ENCODE peak calls at places on chromosome 16, in seven cellular contexts. B is lung; H is lower lobe of right lung; Y is MM.1S; Z is tibial artery; J is upper lobe of right lung; I is CD8-positive, alpha-beta T cell. N is an unnamed sample.

GRCh38 chr16:66004706-66005105 is 361.8 kb upstream of the CDH5 start:
- DNase-seq in Y (no peak), I (no peak), B (no peak), J (no peak), H (no peak), Z (no peak), N (no peak)

GRCh38 chr16:24652209-24652712 is 77.2 kb upstream of the TNRC6A start:
- DNase-seq in Y (no peak), Z (no peak), B (no peak), I (no peak), H (no peak), J (no peak), N (no peak)

GRCh38 chr16:14356064-14356463 is 274.0 kb downstream of the PARN start:
- DNase-seq in Z (no peak), I (no peak), J (no peak), Y (no peak), B (no peak), H (no peak), N (no peak)

GRCh38 chr16:50213939-50214519 is 52.3 kb upstream of the ADCY7 start:
- DNase-seq in I (peak), B (no peak), Z (no peak), J (no peak), H (no peak), Y (peak), N (no peak)

GRCh38 chr16:77679901-77680300 is 42.4 kb upstream of the NUDT7 start:
- DNase-seq in Z (no peak), B (no peak), Y (no peak), I (no peak), H (no peak), J (no peak), N (no peak)

GRCh38 chr16:66473654-66474519 is 46.8 kb downstream of the BEAN1 start:
- DNase-seq in H (no peak), B (no peak), Z (no peak), Y (no peak), I (no peak), J (no peak), N (no peak)

GRCh38 chr16:57720142-57720575 is 15.4 kb upstream of the KATNB1 start:
- DNase-seq in Z (no peak), Y (peak), J (no peak), B (peak), H (no peak), I (peak), N (peak)

GRCh38 chr16:88296437-88297177 is 86.2 kb upstream of the ZNF469 start:
- DNase-seq in B (no peak), Y (no peak), J (no peak), Z (no peak), H (no peak), I (no peak), N (no peak)

GRCh38 chr16:53822936-53823529 is 119.1 kb downstream of the FTO start:
- DNase-seq in H (no peak), Y (peak), B (no peak), Z (no peak), J (no peak), I (peak), N (no peak)

GRCh38 chr16:28863929-28864886 is 565 bp downstream of the SH2B1 start:
- DNase-seq in Y (no peak), I (peak), B (no peak), Z (no peak), H (no peak), J (no peak), N (no peak)

GRCh38 chr16:56343661-56344517 is 81.5 kb downstream of the AMFR start:
- DNase-seq in Z (no peak), J (no peak), H (no peak), B (no peak), Y (no peak), I (no peak), N (peak)

GRCh38 chr16:70157477-70158260 is 15.9 kb upstream of the CLEC18C start:
- DNase-seq in Z (no peak), J (no peak), Y (no peak), B (no peak), I (no peak), H (no peak), N (no peak)

GRCh38 chr16:70157105-70157476 is 16.5 kb upstream of the CLEC18C start:
- DNase-seq in I (no peak), J (no peak), B (no peak), H (no peak), Y (no peak), Z (no peak), N (no peak)

GRCh38 chr16:70160388-70160787 is 13.2 kb upstream of the CLEC18C start:
- DNase-seq in I (no peak), H (no peak), J (no peak), Y (no peak), B (no peak), Z (no peak), N (no peak)

GRCh38 chr16:70159355-70160348 is 13.9 kb upstream of the CLEC18C start:
- DNase-seq in Y (no peak), J (no peak), B (no peak), I (no peak), Z (no peak), H (no peak), N (no peak)

GRCh38 chr16:70158261-70158939 is 15.2 kb upstream of the CLEC18C start:
- DNase-seq in H (no peak), J (no peak), Y (no peak), Z (no peak), B (no peak), I (no peak), N (no peak)
- TF ChIP-seq CTCF in H (no peak), J (no peak), Y (no peak), Z (no peak), B (no peak), I (no peak), N (no peak)

GRCh38 chr16:64390102-64390501 is 731.8 kb downstream of the CDH11 start:
- DNase-seq in I (no peak), H (no peak), Z (no peak), B (no peak), J (no peak), Y (no peak), N (no peak)
- H3K27ac ChIP-seq in I (no peak), H (no peak), Z (peak), B (no peak), J (no peak), Y (no peak), N (no peak)

DNA sequence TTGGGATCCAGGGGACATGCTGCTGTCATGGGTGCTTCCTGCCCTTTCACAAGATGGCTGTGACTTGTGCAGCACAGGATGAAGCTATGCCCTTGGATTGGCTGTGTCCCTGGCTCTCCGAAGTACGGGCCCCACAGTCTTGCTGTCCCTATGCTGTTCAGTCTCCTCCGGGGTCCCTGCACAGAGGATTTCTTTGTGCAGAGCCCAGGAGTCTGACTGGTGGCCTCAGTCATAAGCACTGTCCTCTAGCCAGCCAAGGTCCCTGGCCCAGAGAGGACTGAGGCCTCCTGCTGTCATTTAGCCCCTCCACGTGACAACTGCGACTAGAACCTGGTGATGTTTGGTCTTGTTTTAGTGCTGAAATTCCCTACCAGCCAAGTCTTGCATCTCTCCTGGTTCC is 42.4 kb upstream of the CRISPLD2 start:
- DNase-seq in B (no peak), J (no peak), H (no peak), Z (no peak), Y (no peak), I (no peak), N (no peak)
- TF ChIP-seq CTCF in B (no peak), J (no peak), H (no peak), Z (no peak), Y (no peak), I (no peak), N (no peak)

DNA sequence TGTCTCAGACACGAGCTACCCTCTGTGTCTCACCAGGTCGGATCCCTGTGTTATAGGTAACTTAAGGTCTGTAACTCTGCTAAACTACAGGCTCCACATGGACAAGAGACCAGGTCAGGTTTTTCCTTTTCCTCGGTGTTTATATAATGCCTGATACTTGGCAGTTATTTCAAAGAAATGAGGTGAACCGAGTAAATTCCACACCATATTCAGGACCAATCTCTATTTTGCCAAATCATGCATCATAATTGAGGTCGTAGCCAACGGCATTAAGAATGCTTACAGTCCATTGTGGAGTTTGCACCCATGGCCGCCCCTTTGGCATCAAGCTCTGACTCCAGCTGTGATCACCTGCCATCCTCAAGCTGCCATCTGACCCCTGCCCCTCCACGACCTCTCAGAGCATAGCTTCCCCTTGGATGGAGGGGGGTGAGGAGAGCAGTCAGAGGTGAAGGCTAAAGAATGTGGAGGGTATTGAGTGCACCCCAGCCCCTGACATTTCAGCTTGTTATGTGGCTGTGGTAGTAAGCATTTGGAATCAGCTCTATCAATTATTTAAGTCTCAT is 434.7 kb upstream of the RBFOX1 start:
- DNase-seq in J (no peak), B (no peak), Y (no peak), H (no peak), I (no peak), Z (no peak), N (no peak)
- H3K27ac ChIP-seq in J (no peak), B (no peak), Y (no peak), H (no peak), I (no peak), Z (no peak), N (no peak)

DNA sequence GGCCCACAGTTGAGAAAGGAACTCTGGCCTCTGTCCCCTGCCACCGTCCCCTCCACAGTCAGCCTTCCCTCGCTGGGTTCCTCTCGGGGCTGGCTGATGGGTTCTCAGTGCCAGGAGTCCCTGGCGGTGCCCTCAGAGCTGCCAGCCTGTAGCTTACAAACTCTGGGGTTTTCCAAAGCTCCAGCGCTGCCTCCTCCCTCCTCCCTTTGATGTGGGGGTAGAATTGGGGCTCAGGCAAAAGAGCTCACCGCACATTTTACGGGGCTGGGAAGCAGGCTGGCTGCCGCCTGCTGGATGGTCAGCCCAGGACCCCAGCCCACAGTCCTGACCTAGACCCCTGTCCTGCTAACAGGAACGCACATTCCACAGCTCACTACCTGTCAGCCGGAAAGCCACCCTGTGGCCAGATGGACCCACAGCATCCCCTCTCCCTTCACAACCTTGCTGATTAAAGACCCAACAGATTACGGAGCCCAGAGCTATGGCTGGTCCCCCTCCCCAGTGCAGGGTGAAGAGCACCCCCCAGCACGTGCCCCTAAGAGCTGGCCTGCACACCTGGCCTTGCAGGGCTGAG is 6.0 kb downstream of the VASN start:
- DNase-seq in Z (peak), Y (no peak), B (no peak), I (no peak), H (no peak), J (no peak), N (no peak)
- TF ChIP-seq CTCF in Z (no peak), Y (no peak), B (no peak), I (no peak), H (no peak), J (no peak), N (no peak)

GRCh38 chr16:15610369-15610871 is 32.5 kb downstream of the MARF1 start:
- DNase-seq in B (no peak), I (no peak), Z (no peak), Y (no peak), J (no peak), H (no peak), N (no peak)

GRCh38 chr16:15611610-15612009 is 31.3 kb downstream of the MARF1 start:
- DNase-seq in J (no peak), Z (no peak), H (no peak), B (no peak), Y (no peak), I (no peak), N (no peak)

GRCh38 chr16:15607700-15608396 is 35.1 kb downstream of the MARF1 start:
- DNase-seq in B (no peak), Z (peak), H (no peak), Y (no peak), J (no peak), I (no peak), N (peak)

GRCh38 chr16:15608398-15609285 is 34.3 kb downstream of the MARF1 start:
- DNase-seq in B (no peak), H (no peak), I (no peak), Y (no peak), Z (no peak), J (no peak), N (no peak)

GRCh38 chr16:15609286-15609649 is 33.7 kb downstream of the MARF1 start:
- DNase-seq in Y (no peak), I (no peak), J (no peak), Z (no peak), H (no peak), B (no peak), N (no peak)
- H3K27ac ChIP-seq in Y (no peak), I (no peak), J (no peak), Z (no peak), H (no peak), B (no peak), N (no peak)

N was measured in RWPE1.